ENCODE peak calls at places on chromosomes 3 and 15, in six cellular contexts. I, Y, J, E, S and G are unnamed samples.

GRCh38 chr3:87924485-87924884 is 134.3 kb downstream of the CGGBP1 start:
- DNase-seq in E (no peak), I (no peak), Y (no peak), J (no peak), S (no peak), G (no peak)

GRCh38 chr3:57833763-57834162 is 77.7 kb downstream of the SLMAP start:
- DNase-seq in S (no peak), E (no peak), J (no peak), I (no peak), Y (no peak), G (no peak)

GRCh38 chr15:52976050-52976449 is 185.9 kb upstream of the ONECUT1 start:
- DNase-seq in E (no peak), Y (no peak), J (no peak), I (no peak), S (no peak), G (no peak)

GRCh38 chr15:62066663-62067447 is at the start of gene C2CD4A:
- DNase-seq in E (peak; percentile 55), S (peak; percentile 83), J (peak; percentile 58), I (no peak), Y (peak; percentile 52), G (peak; percentile 96)

GRCh38 chr15:77901921-77902750 is 175.4 kb downstream of the TBC1D2B start:
- DNase-seq in J (peak; percentile 55), S (no peak), E (no peak), Y (no peak), I (no peak), G (no peak)

GRCh38 chr15:74653426-74654082 is 37.9 kb downstream of the CLK3 start:
- DNase-seq in Y (no peak), I (no peak), S (peak; percentile 69), E (peak; percentile 63), J (no peak), G (peak; percentile 68)

GRCh38 chr15:43190178-43190577 is 5.0 kb downstream of the CCNDBP1 start:
- DNase-seq in I (no peak), E (no peak), J (no peak), S (no peak), Y (no peak), G (no peak)

GRCh38 chr3:123751478-123751877 is 132.7 kb downstream of the MYLK start:
- DNase-seq in J (no peak), I (no peak), S (no peak), E (no peak), Y (no peak), G (no peak)

GRCh38 chr3:182711261-182711683 is 82.0 kb upstream of the ATP11B start:
- DNase-seq in J (no peak), E (no peak), I (no peak), S (no peak), Y (no peak), G (no peak)

GRCh38 chr3:148882288-148882687 is 17.2 kb downstream of the CPA3 start:
- DNase-seq in E (peak; percentile 61), Y (no peak), J (no peak), S (no peak), I (no peak), G (no peak)

GRCh38 chr15:96322401-96323249 is 7.9 kb upstream of the NR2F2 start:
- DNase-seq in E (peak; percentile 66), J (peak; percentile 40), Y (no peak), S (no peak), I (no peak), G (peak; percentile 59)

GRCh38 chr15:100712226-100712625 is 109.8 kb downstream of the ASB7 start:
- DNase-seq in I (no peak), Y (no peak), J (no peak), S (peak; percentile 25), E (no peak), G (no peak)

GRCh38 chr3:45816544-45816943 is 20.2 kb upstream of the SLC6A20 start:
- DNase-seq in Y (no peak), I (no peak), S (no peak), E (no peak), J (no peak), G (no peak)

GRCh38 chr3:66259721-66260255 is 39.0 kb downstream of the SLC25A26 start:
- DNase-seq in J (no peak), E (no peak), I (no peak), Y (no peak), S (no peak), G (no peak)

GRCh38 chr15:62059818-62060115 is 480 bp downstream of the VPS13C start:
- DNase-seq in S (peak; percentile 76), Y (peak; percentile 30), I (no peak), J (peak; percentile 58), E (peak; percentile 53), G (peak; percentile 63)

GRCh38 chr3:70358978-70359580 is 46.6 kb upstream of the MDFIC2 start:
- DNase-seq in S (no peak), I (no peak), E (peak; percentile 59), Y (no peak), J (no peak), G (peak; percentile 43)

GRCh38 chr15:37682304-37682703 is 252.1 kb upstream of the TMCO5A start:
- DNase-seq in J (no peak), I (no peak), E (peak; percentile 32), Y (no peak), S (no peak), G (peak; percentile 13)

GRCh38 chr3:121269389-121269788 is 276.4 kb downstream of the POLQ start:
- DNase-seq in Y (no peak), I (no peak), J (peak; percentile 26), S (no peak), E (no peak), G (no peak)

GRCh38 chr3:49786357-49787181 is at the start of gene IP6K1:
- DNase-seq in S (peak; percentile 100), J (peak; percentile 100), Y (peak; percentile 98), E (peak; percentile 100), I (peak; percentile 100), G (peak; percentile 99)
- TF ChIP-seq CTCF in S (peak; percentile 13), J (no peak), Y (no peak), E (no peak), I (no peak), G (no peak)

DNA sequence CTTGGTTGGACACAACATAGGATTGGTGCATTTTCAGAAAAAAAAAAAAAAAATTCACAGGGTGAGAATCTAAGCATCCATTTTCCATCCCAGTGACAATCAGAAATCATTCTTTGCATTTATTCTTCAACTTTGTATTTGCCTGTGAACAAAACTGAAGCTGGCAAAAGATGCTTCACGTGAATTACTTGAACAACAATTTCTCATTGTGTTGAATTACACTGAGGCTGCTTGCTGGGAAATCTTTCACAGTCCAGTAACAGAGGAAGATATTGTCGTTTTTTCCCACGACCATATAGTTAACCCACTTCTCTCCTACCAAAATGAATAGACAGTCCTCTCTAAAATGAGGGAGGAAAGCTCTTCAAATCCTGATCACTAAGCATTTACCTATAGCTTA is 4.3 kb upstream of the SLCO3A1 start:
- DNase-seq in E (no peak), J (no peak), S (no peak), Y (no peak), I (no peak), G (no peak)
- TF ChIP-seq CTCF in E (no peak), J (no peak), S (no peak), Y (no peak), I (no peak), G (no peak)

DNA sequence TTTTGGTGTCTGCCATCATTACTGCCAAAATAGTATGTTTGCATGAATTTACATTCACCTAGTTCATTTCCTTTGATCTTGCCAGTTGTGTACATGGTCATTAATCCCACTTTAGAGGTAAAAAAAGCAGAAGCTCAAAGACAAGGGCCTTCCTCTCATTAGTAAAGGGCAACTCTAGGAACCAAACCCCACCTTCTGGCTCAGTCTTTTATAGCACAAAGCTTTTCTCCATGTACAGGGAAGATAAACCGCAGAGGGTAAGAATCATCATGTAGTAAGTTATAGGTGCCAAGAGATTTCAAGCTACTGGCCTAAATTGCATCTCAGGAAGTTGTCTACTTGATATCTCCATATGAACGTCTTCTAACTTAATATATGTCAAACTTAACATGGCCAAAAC is 19.3 kb upstream of the SPG21 start:
- DNase-seq in I (no peak), J (no peak), E (no peak), Y (no peak), S (no peak), G (no peak)
- TF ChIP-seq CTCF in I (no peak), J (no peak), E (no peak), Y (no peak), S (no peak), G (no peak)

GRCh38 chr3:107543666-107544065 is 20.9 kb downstream of the BBX start:
- DNase-seq in E (no peak), I (no peak), Y (no peak), S (no peak), J (no peak), G (no peak)
- TF ChIP-seq CTCF in E (peak; percentile 24), I (no peak), Y (no peak), S (no peak), J (no peak), G (no peak)

DNA sequence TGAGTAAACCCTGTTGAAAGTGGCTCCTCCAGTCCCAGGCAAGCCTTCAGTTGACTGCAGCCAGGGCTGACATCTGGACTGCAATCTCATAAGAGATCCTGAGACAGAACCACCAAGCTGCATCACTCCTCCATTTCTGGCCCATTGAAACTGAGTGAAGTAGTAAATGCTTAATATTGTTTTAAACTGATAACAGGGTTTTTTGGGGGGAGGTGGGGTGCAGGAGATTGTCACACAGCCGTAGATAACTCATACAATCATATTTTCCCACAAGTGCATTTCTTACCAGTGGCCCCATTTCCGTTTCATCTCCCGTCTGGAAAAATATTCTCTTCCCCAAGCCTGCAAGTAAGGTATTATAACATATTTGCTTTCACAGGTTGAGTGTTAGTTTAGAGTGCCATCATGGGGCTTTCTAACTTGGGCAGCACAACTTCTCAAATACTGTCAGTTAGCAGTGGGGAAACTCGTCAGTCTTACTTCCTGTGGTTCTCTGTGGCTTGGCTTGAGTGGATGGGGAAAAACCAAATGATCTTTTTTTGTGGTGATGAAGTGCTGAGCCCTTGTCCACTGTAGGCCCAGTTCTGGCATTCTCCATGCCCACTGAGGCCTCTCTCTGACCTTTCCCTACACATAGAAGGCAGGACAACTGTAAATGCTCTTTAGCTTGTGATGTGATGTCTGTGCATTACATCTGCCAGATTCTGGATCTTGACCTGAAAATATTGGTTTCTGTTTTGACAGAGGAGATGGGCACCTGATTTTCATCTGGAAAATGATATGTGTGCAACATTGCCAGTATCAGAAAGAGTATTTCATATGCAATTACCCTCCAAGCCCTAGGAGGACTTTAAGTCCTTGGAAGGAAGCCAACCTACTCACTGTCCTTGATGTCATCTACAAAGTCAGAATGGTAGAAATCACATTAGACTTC is 90.1 kb upstream of the BHLHE40 start:
- DNase-seq in Y (no peak), S (no peak), E (peak; percentile 14), I (no peak), J (no peak), G (no peak)
- TF ChIP-seq CTCF in Y (no peak), S (no peak), E (no peak), I (no peak), J (no peak), G (no peak)

DNA sequence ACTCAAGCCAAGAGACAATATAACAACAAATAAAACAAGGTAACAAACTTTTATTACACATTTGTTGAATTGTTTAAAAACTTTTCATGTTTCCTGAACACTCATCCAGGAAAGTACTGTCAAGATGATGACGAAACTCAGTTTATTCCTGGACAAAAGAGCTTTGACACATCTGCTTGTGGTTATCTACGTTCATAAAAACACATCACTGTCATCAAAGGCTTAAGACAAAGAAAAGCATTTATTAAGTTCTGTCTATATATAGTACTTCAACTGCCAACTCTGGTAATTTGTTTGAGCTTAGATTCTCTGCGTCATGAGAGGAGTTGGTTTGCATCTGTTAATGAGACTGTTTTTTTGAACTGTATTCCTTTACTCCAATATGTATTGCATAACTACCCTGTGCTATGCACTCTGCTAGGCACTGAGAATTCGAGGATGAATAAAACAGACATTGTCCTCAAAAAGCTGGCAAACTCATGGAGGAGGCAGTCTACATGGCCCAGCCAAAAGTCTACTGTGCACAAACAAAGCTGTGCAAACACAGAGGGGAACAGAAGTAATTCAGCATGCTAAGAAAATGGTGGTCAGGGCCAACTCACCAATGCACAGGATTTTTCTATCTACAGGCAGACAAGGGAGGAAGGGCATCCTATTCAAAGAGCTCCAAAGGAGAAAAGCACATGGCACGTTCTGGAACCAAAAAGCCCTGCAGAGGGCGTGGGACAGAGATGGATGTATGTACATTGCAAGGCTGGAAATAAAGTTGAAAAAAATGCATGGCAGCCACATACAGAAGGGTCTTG is 21.5 kb downstream of the PLD1 start:
- DNase-seq in S (no peak), Y (no peak), I (no peak), E (peak; percentile 90), J (no peak), G (no peak)
- TF ChIP-seq CTCF in S (no peak), Y (no peak), I (no peak), E (peak; percentile 19), J (no peak), G (no peak)